ENCODE peak calls at places on chromosomes 4 and X, in seven cellular contexts. G is astrocyte; T is small intestine; X is mesendoderm; E is naive thymus-derived CD4-positive, alpha-beta T cell; K is K562; S is neural progenitor cell. D is an unnamed sample.

GRCh38 chr4:27789768-27790167 is 929.1 kb downstream of the STIM2 start:
- DNase-seq in G (peak; percentile 6), T (no peak), X (no peak), E (no peak), K (no peak), S (no peak), D (peak; percentile 38)

GRCh38 chr4:156829194-156829593 is 142.4 kb downstream of the PDGFC start:
- DNase-seq in G (peak; percentile 50), T (no peak), X (no peak), E (no peak), K (no peak), S (no peak), D (no peak)

GRCh38 chr4:33411182-33411581 is 2691.0 kb downstream of the PCDH7 start:
- DNase-seq in G (peak; percentile 29), T (no peak), X (no peak), E (no peak), K (no peak), S (no peak), D (no peak)

GRCh38 chrX:125096469-125096868 is 223.2 kb upstream of the TEX13C start:
- DNase-seq in G (no peak), T (no peak), X (no peak), E (no peak), K (no peak), S (no peak), D (no peak)

GRCh38 chr4:105837037-105837436 is 58.2 kb upstream of the NPNT start:
- DNase-seq in G (no peak), T (peak; percentile 20), X (peak; percentile 78), E (no peak), K (no peak), S (no peak), D (no peak)

GRCh38 chrX:66677430-66677829 is 38.6 kb upstream of the EDA2R start:
- DNase-seq in G (peak; percentile 22), T (no peak), X (no peak), E (no peak), K (no peak), S (no peak), D (peak; percentile 55)

GRCh38 chr4:76540496-76540895 is 105.5 kb downstream of the SHROOM3 start:
- DNase-seq in G (no peak), T (no peak), X (no peak), E (no peak), K (no peak), S (no peak), D (no peak)

GRCh38 chrX:43349363-43349762 is 306.7 kb upstream of the MAOA start:
- DNase-seq in G (no peak), T (peak; percentile 60), X (peak; percentile 71), E (no peak), K (peak; percentile 40), S (peak; percentile 62), D (peak; percentile 11)

GRCh38 chr4:156528216-156528615 is 443.4 kb downstream of the PDGFC start:
- DNase-seq in G (no peak), T (no peak), X (no peak), E (no peak), K (no peak), S (no peak), D (no peak)

GRCh38 chrX:93875621-93876282 is 201.7 kb downstream of the FAM133A start:
- DNase-seq in G (no peak), T (no peak), X (no peak), E (no peak), K (no peak), S (no peak), D (no peak)

GRCh38 chr4:84697615-84698201 is 114.8 kb downstream of the CDS1 start:
- DNase-seq in G (no peak), T (no peak), X (no peak), E (no peak), K (no peak), S (no peak), D (no peak)

GRCh38 chr4:113602829-113603228 is 158.7 kb downstream of the CAMK2D start:
- DNase-seq in G (no peak), T (peak; percentile 50), X (peak; percentile 79), E (no peak), K (no peak), S (no peak), D (no peak)

GRCh38 chrX:14697453-14697852 is 168.1 kb downstream of the GLRA2 start:
- DNase-seq in G (no peak), T (peak; percentile 26), X (peak; percentile 52), E (no peak), K (peak; percentile 25), S (peak; percentile 55), D (no peak)

GRCh38 chrX:71542411-71542810 is 9.5 kb downstream of the OGT start:
- DNase-seq in G (peak; percentile 51), T (peak; percentile 42), X (no peak), E (no peak), K (no peak), S (no peak), D (no peak)

GRCh38 chrX:20363003-20363674 is 96.4 kb upstream of the RPS6KA3 start:
- DNase-seq in G (peak; percentile 53), T (no peak), X (no peak), E (no peak), K (peak; percentile 23), S (no peak), D (peak; percentile 40)

GRCh38 chrX:12711435-12712040 is 79.7 kb upstream of the PRPS2 start:
- DNase-seq in G (no peak), T (no peak), X (no peak), E (no peak), K (no peak), S (no peak), D (no peak)

GRCh38 chrX:103309860-103310591 is 764 bp downstream of the BEX2 start:
- DNase-seq in G (no peak), T (no peak), X (no peak), E (no peak), K (no peak), S (peak; percentile 28), D (no peak)

GRCh38 chr4:133347409-133347808 is 198.3 kb downstream of the PCDH10 start:
- DNase-seq in G (no peak), T (no peak), X (no peak), E (no peak), K (no peak), S (no peak), D (no peak)

GRCh38 chr4:92253550-92253949 is 50.2 kb upstream of the GRID2 start:
- DNase-seq in G (no peak), T (no peak), X (peak; percentile 37), E (no peak), K (no peak), S (no peak), D (no peak)

GRCh38 chr4:122403860-122404259 is 25.0 kb downstream of the ADAD1 start:
- DNase-seq in G (no peak), T (no peak), X (peak; percentile 6), E (no peak), K (peak; percentile 28), S (peak; percentile 6), D (no peak)

GRCh38 chrX:129006491-129006890 is 516.8 kb downstream of the SMARCA1 start:
- DNase-seq in G (no peak), T (no peak), X (peak; percentile 1), E (no peak), K (no peak), S (no peak), D (no peak)

GRCh38 chr4:164012396-164013027 is 518.0 kb downstream of the TMA16 start:
- DNase-seq in G (peak; percentile 20), T (peak; percentile 1), X (peak; percentile 80), E (no peak), K (peak; percentile 4), S (peak; percentile 76), D (peak; percentile 13)

GRCh38 chr4:5133933-5134594 is 82.8 kb downstream of the STK32B start:
- DNase-seq in G (no peak), T (no peak), X (peak; percentile 29), E (no peak), K (no peak), S (peak; percentile 25), D (no peak)

DNA sequence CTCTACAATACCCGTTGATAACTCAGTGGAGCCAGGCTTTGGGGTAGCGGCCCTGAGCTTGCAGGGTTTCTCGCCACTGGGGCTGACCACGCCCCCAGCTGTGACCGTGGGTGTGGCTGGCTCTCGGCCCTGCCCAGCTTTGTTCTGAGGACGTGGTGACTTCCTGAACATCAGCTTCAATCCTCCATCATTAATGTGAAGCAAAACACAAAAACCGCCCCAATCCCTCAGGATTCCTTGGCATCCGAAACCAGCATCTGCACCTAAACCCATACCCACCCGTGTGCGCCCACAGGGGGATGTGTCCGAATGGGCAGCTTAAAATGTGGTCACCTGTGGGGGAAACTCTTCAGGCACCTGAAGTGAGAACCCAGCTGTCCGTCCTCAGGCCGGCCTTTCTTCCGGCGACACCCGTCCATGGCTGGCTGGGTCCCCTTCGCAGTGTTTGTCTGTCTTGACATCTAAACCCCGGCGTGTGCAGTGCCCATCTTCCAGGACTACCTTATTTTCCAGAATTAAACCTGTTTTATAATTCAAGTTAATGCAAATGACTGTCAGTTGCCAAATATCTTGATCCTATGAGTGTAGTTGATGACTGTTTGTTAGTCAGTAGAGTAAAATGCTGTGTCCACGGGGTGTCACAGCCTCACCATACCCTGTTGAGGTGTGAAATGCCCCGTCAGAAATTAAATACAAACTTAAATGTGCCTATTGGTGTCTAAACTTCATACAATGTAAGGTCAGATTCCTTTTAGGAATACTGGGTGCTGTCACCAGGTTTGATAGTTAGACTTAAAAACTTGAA is 27.3 kb downstream of the NELFA start:
- DNase-seq in G (no peak), T (peak; percentile 44), X (peak; percentile 53), E (no peak), K (peak; percentile 72), S (peak; percentile 63), D (no peak)
- H3K27ac ChIP-seq in G (no peak overlapping the region), T (no peak overlapping the region), X (no peak overlapping the region), E (no peak overlapping the region), K (peak overlapping the region; percentile 3), S (no peak overlapping the region), D (no peak overlapping the region)

GRCh38 chr4:186807131-186807530 is 83.5 kb upstream of the FAT1 start:
- DNase-seq in G (no peak), T (no peak), X (no peak), E (no peak), K (no peak), S (no peak), D (no peak)
- H3K27ac ChIP-seq in G (no peak overlapping the region), T (no peak overlapping the region), X (no peak overlapping the region), E (no peak overlapping the region), K (no peak overlapping the region), S (no peak overlapping the region), D (no peak overlapping the region)

GRCh38 chrX:150365953-150366911 is 3.1 kb downstream of the MAMLD1 start:
- DNase-seq in G (peak; percentile 35), T (no peak), X (peak; percentile 55), E (no peak), K (peak; percentile 23), S (peak; percentile 75), D (peak; percentile 56)

GRCh38 chrX:150364347-150365050 is 1.4 kb downstream of the MAMLD1 start:
- DNase-seq in G (no peak), T (peak; percentile 28), X (peak; percentile 14), E (no peak), K (no peak), S (peak; percentile 65), D (no peak)

GRCh38 chrX:150363561-150364346 is 637 bp downstream of the MAMLD1 start:
- DNase-seq in G (no peak), T (no peak), X (peak; percentile 34), E (no peak), K (no peak), S (peak; percentile 63), D (no peak)

GRCh38 chrX:150366951-150367545 is 3.9 kb downstream of the MAMLD1 start:
- DNase-seq in G (peak; percentile 64), T (no peak), X (no peak), E (no peak), K (no peak), S (no peak), D (peak; percentile 40)

GRCh38 chrX:150365051-150365952 is 2.2 kb downstream of the MAMLD1 start:
- DNase-seq in G (peak; percentile 37), T (no peak), X (peak; percentile 51), E (peak; percentile 45), K (peak; percentile 34), S (peak; percentile 85), D (peak; percentile 28)
- H3K27ac ChIP-seq in G (peak overlapping the region; percentile 90), T (peak overlapping the region; percentile 73), X (no peak overlapping the region), E (no peak overlapping the region), K (no peak overlapping the region), S (no peak overlapping the region), D (peak overlapping the region; percentile 67)

GRCh38 chr4:166363198-166363597 is 490.2 kb downstream of the TLL1 start:
- DNase-seq in G (no peak), T (no peak), X (no peak), E (no peak), K (no peak), S (no peak), D (no peak)
- H3K27ac ChIP-seq in G (no peak overlapping the region), T (no peak overlapping the region), X (no peak overlapping the region), E (no peak overlapping the region), K (no peak overlapping the region), S (no peak overlapping the region), D (no peak overlapping the region)